ENCODE peak calls at places on chromosomes 4 and X, in seven cellular contexts. One of them, this sample, is unnamed.
A peak's percentile ranks its signal among the peaks of the same experiment; 100 is the strongest.

GRCh38 chr4:82848706-82849105 is 42.2 kb downstream of the SEC31A start:
- DNase-seq in astrocyte of the cerebellum: no peak
- DNase-seq in PC-9: no peak
- DNase-seq in effector memory CD4-positive, alpha-beta T cell: no peak
- DNase-seq in kidney epithelial cell: no peak
- DNase-seq in AG09319: no peak
- DNase-seq in memory B cell: no peak
- DNase-seq in this sample: no peak

GRCh38 chrX:103533428-103534216 is 14.3 kb upstream of the RAB40A start:
- DNase-seq in AG09319: peak; percentile 44
- DNase-seq in astrocyte of the cerebellum: peak; percentile 60
- DNase-seq in kidney epithelial cell: peak; percentile 16
- DNase-seq in effector memory CD4-positive, alpha-beta T cell: peak; percentile 36
- DNase-seq in memory B cell: peak; percentile 68
- DNase-seq in PC-9: peak; percentile 64
- DNase-seq in this sample: peak; percentile 45

GRCh38 chr4:112125416-112125815 is 19.8 kb upstream of the FAM241A start:
- DNase-seq in memory B cell: no peak
- DNase-seq in astrocyte of the cerebellum: no peak
- DNase-seq in kidney epithelial cell: no peak
- DNase-seq in AG09319: no peak
- DNase-seq in effector memory CD4-positive, alpha-beta T cell: no peak
- DNase-seq in PC-9: no peak
- DNase-seq in this sample: no peak

GRCh38 chr4:115234405-115235093 is 121.1 kb upstream of the NDST4 start:
- DNase-seq in memory B cell: no peak
- DNase-seq in AG09319: no peak
- DNase-seq in astrocyte of the cerebellum: no peak
- DNase-seq in PC-9: no peak
- DNase-seq in kidney epithelial cell: no peak
- DNase-seq in effector memory CD4-positive, alpha-beta T cell: no peak
- DNase-seq in this sample: no peak

GRCh38 chr4:36333303-36333877 is 52.0 kb downstream of the DTHD1 start:
- DNase-seq in effector memory CD4-positive, alpha-beta T cell: no peak
- DNase-seq in astrocyte of the cerebellum: no peak
- DNase-seq in memory B cell: no peak
- DNase-seq in AG09319: no peak
- DNase-seq in PC-9: no peak
- DNase-seq in kidney epithelial cell: no peak
- DNase-seq in this sample: no peak

GRCh38 chr4:127162741-127163140 is 470.0 kb upstream of the INTU start:
- DNase-seq in PC-9: no peak
- DNase-seq in AG09319: peak; percentile 81
- DNase-seq in kidney epithelial cell: no peak
- DNase-seq in astrocyte of the cerebellum: no peak
- DNase-seq in memory B cell: no peak
- DNase-seq in effector memory CD4-positive, alpha-beta T cell: no peak
- DNase-seq in this sample: no peak

GRCh38 chr4:178314287-178314686 is 872.0 kb upstream of the AGA start:
- DNase-seq in PC-9: no peak
- DNase-seq in effector memory CD4-positive, alpha-beta T cell: no peak
- DNase-seq in kidney epithelial cell: no peak
- DNase-seq in AG09319: no peak
- DNase-seq in astrocyte of the cerebellum: no peak
- DNase-seq in memory B cell: no peak
- DNase-seq in this sample: no peak

GRCh38 chr4:94454405-94454804 is 2.7 kb downstream of the PDLIM5 start:
- DNase-seq in memory B cell: no peak
- DNase-seq in astrocyte of the cerebellum: no peak
- DNase-seq in AG09319: no peak
- DNase-seq in kidney epithelial cell: no peak
- DNase-seq in effector memory CD4-positive, alpha-beta T cell: no peak
- DNase-seq in PC-9: no peak
- DNase-seq in this sample: no peak

GRCh38 chr4:2962099-2962455 is 1.1 kb downstream of the NOP14 start:
- DNase-seq in astrocyte of the cerebellum: no peak
- DNase-seq in effector memory CD4-positive, alpha-beta T cell: no peak
- DNase-seq in kidney epithelial cell: no peak
- DNase-seq in memory B cell: peak; percentile 18
- DNase-seq in AG09319: no peak
- DNase-seq in PC-9: no peak
- DNase-seq in this sample: no peak

GRCh38 chr4:3199661-3200422 is 49.1 kb upstream of the MSANTD1 start:
- DNase-seq in kidney epithelial cell: no peak
- DNase-seq in astrocyte of the cerebellum: no peak
- DNase-seq in effector memory CD4-positive, alpha-beta T cell: no peak
- DNase-seq in memory B cell: no peak
- DNase-seq in AG09319: peak; percentile 79
- DNase-seq in PC-9: no peak
- DNase-seq in this sample: no peak

GRCh38 chr4:26094911-26095310 is 180.9 kb downstream of the SMIM20 start:
- DNase-seq in AG09319: no peak
- DNase-seq in memory B cell: no peak
- DNase-seq in effector memory CD4-positive, alpha-beta T cell: no peak
- DNase-seq in PC-9: no peak
- DNase-seq in kidney epithelial cell: no peak
- DNase-seq in astrocyte of the cerebellum: no peak
- DNase-seq in this sample: no peak

GRCh38 chr4:101981756-101982155 is 191.2 kb downstream of the BANK1 start:
- DNase-seq in memory B cell: no peak
- DNase-seq in PC-9: peak; percentile 71
- DNase-seq in effector memory CD4-positive, alpha-beta T cell: no peak
- DNase-seq in AG09319: no peak
- DNase-seq in astrocyte of the cerebellum: no peak
- DNase-seq in kidney epithelial cell: peak; percentile 52
- DNase-seq in this sample: no peak

GRCh38 chrX:130109429-130110378 is 593 bp downstream of the ELF4 start:
- DNase-seq in effector memory CD4-positive, alpha-beta T cell: no peak
- DNase-seq in AG09319: no peak
- DNase-seq in astrocyte of the cerebellum: no peak
- DNase-seq in memory B cell: no peak
- DNase-seq in PC-9: no peak
- DNase-seq in kidney epithelial cell: no peak
- DNase-seq in this sample: no peak

GRCh38 chrX:102599084-102599949 is at the start of gene ARMCX5:
- DNase-seq in memory B cell: peak; percentile 32
- DNase-seq in PC-9: peak; percentile 65
- DNase-seq in astrocyte of the cerebellum: peak; percentile 71
- DNase-seq in effector memory CD4-positive, alpha-beta T cell: peak; percentile 36
- DNase-seq in kidney epithelial cell: peak; percentile 43
- DNase-seq in AG09319: peak; percentile 59
- DNase-seq in this sample: peak; percentile 15

GRCh38 chrX:123788744-123789143 is 55.9 kb upstream of the THOC2 start:
- DNase-seq in PC-9: no peak
- DNase-seq in AG09319: no peak
- DNase-seq in kidney epithelial cell: no peak
- DNase-seq in memory B cell: no peak
- DNase-seq in astrocyte of the cerebellum: no peak
- DNase-seq in effector memory CD4-positive, alpha-beta T cell: no peak
- DNase-seq in this sample: no peak

GRCh38 chr4:26687728-26688127 is 103.8 kb downstream of the TBC1D19 start:
- DNase-seq in effector memory CD4-positive, alpha-beta T cell: no peak
- DNase-seq in AG09319: peak; percentile 41
- DNase-seq in kidney epithelial cell: peak; percentile 84
- DNase-seq in memory B cell: no peak
- DNase-seq in PC-9: peak; percentile 1
- DNase-seq in astrocyte of the cerebellum: peak; percentile 77
- DNase-seq in this sample: no peak

This sample was measured in NCI-H1048.